ENCODE peak calls at places on chromosomes 3 and 15, in ten cellular contexts. K is H54; C is mammary epithelial cell; I is NCI-H510A treated with DMSO at 0.1 percent for 48 hours; A is HL-60; E is stimulated activated naive B cell treated with anti-CD40 and anti-IgM and Interleukin-4, amounts not matched to agents 10 μg/mL and 1 μg/mL and 100 μg/mL, for 72 hours; U is activated CD8-positive, alpha-beta memory T cell treated with anti-CD3 and anti-CD28 coated beads, Interleukin-2, amount 50 U/mL, for 48 hours; O is mucosa of gallbladder; S is BJ; D is activated CD4-positive, alpha-beta T cell treated with anti-CD3 and anti-CD28 coated beads, Interleukin-2, amount 50 U/mL, for 1 hour. W is an unnamed sample.

GRCh38 chr15:29925227-29926082 is 103.2 kb upstream of the TJP1 start:
- DNase-seq in K (peak; percentile 48), C (peak; percentile 93), I (peak; percentile 18), A (peak; percentile 28), E (no peak), U (peak; percentile 61), O (peak; percentile 23), S (no peak), D (peak; percentile 23), W (no peak)

GRCh38 chr3:159987291-159987711 is 1.3 kb upstream of the IL12A start:
- DNase-seq in K (no peak), C (peak; percentile 74), I (no peak), A (no peak), E (no peak), U (no peak), O (no peak), S (no peak), D (no peak), W (no peak)

GRCh38 chr3:43503067-43503728 is 118.6 kb downstream of the ANO10 start:
- DNase-seq in K (no peak), C (no peak), I (peak; percentile 22), A (no peak), E (no peak), U (no peak), O (no peak), S (no peak), D (no peak), W (no peak)

GRCh38 chr3:54042259-54042823 is 80.0 kb upstream of the CACNA2D3 start:
- DNase-seq in K (no peak), C (peak; percentile 77), I (no peak), A (no peak), E (no peak), U (no peak), O (peak; percentile 35), S (no peak), D (no peak), W (no peak)

GRCh38 chr3:7506606-7507180 is 645.8 kb downstream of the GRM7 start:
- DNase-seq in K (no peak), C (peak; percentile 15), I (no peak), A (no peak), E (no peak), U (no peak), O (no peak), S (no peak), D (no peak), W (no peak)

GRCh38 chr15:40069178-40070165 is 30.5 kb upstream of the SRP14 start:
- DNase-seq in K (peak; percentile 88), C (peak; percentile 39), I (peak; percentile 91), A (peak; percentile 51), E (peak; percentile 65), U (no peak), O (peak; percentile 96), S (no peak), D (no peak), W (no peak)

GRCh38 chr15:33243869-33244268 is 49.4 kb upstream of the FMN1 start:
- DNase-seq in K (no peak), C (peak; percentile 89), I (no peak), A (no peak), E (no peak), U (no peak), O (no peak), S (no peak), D (no peak), W (no peak)

GRCh38 chr15:90221251-90221900 is 12.4 kb downstream of the CIB1 start:
- DNase-seq in K (peak; percentile 65), C (no peak), I (peak; percentile 34), A (peak; percentile 68), E (no peak), U (peak; percentile 68), O (peak; percentile 75), S (no peak), D (no peak), W (peak; percentile 56)

GRCh38 chr3:172305552-172305951 is 142.7 kb downstream of the GHSR start:
- DNase-seq in K (peak; percentile 41), C (peak; percentile 87), I (no peak), A (no peak), E (no peak), U (no peak), O (peak; percentile 65), S (no peak), D (no peak), W (no peak)

GRCh38 chr3:64859625-64860590 is 172.1 kb upstream of the ADAMTS9 start:
- DNase-seq in K (no peak), C (no peak), I (no peak), A (no peak), E (no peak), U (no peak), O (no peak), S (peak; percentile 31), D (no peak), W (no peak)

GRCh38 chr15:39429898-39430357 is 151.0 kb upstream of the THBS1 start:
- DNase-seq in K (peak; percentile 7), C (peak; percentile 74), I (no peak), A (no peak), E (no peak), U (no peak), O (no peak), S (peak; percentile 74), D (no peak), W (no peak)

GRCh38 chr3:14225421-14225820 is 46.8 kb downstream of the LSM3 start:
- DNase-seq in K (no peak), C (no peak), I (no peak), A (peak; percentile 39), E (no peak), U (no peak), O (no peak), S (no peak), D (no peak), W (no peak)

GRCh38 chr15:39433351-39433750 is 147.5 kb upstream of the THBS1 start:
- DNase-seq in K (no peak), C (no peak), I (no peak), A (peak; percentile 77), E (no peak), U (no peak), O (no peak), S (no peak), D (no peak), W (no peak)

GRCh38 chr15:35963316-35963715 is 417.4 kb upstream of the DPH6 start:
- DNase-seq in K (no peak), C (no peak), I (no peak), A (no peak), E (no peak), U (no peak), O (no peak), S (no peak), D (no peak), W (no peak)

GRCh38 chr15:45729146-45729545 is 94.3 kb downstream of the SQOR start:
- DNase-seq in K (peak; percentile 13), C (peak; percentile 65), I (no peak), A (no peak), E (no peak), U (no peak), O (no peak), S (no peak), D (no peak), W (no peak)

GRCh38 chr3:52132930-52133329 is 21.3 kb downstream of the POC1A start:
- DNase-seq in K (no peak), C (no peak), I (no peak), A (no peak), E (no peak), U (no peak), O (no peak), S (no peak), D (no peak), W (no peak)

GRCh38 chr3:159486580-159486979 is 502.1 kb upstream of the IL12A start:
- DNase-seq in K (no peak), C (peak; percentile 11), I (no peak), A (no peak), E (no peak), U (no peak), O (no peak), S (no peak), D (no peak), W (no peak)

GRCh38 chr3:33035596-33035995 is 61.4 kb downstream of the GLB1 start:
- DNase-seq in K (peak; percentile 24), C (peak; percentile 38), I (no peak), A (no peak), E (no peak), U (no peak), O (no peak), S (peak; percentile 4), D (no peak), W (peak; percentile 5)

GRCh38 chr3:152419748-152420147 is 151.0 kb downstream of the MBNL1 start:
- DNase-seq in K (no peak), C (no peak), I (no peak), A (no peak), E (no peak), U (no peak), O (no peak), S (no peak), D (no peak), W (no peak)

GRCh38 chr3:188595890-188596376 is 442.0 kb downstream of the LPP start:
- DNase-seq in K (no peak), C (peak; percentile 75), I (no peak), A (no peak), E (no peak), U (no peak), O (no peak), S (peak; percentile 74), D (no peak), W (no peak)

GRCh38 chr3:127988770-127989518 is 63.3 kb upstream of the SEC61A1 start:
- DNase-seq in K (no peak), C (no peak), I (no peak), A (no peak), E (no peak), U (no peak), O (no peak), S (peak; percentile 16), D (no peak), W (no peak)

GRCh38 chr15:52738311-52738710 is 51.8 kb downstream of the ONECUT1 start:
- DNase-seq in K (no peak), C (no peak), I (no peak), A (no peak), E (no peak), U (no peak), O (no peak), S (no peak), D (no peak), W (no peak)

GRCh38 chr3:52518723-52519444 is 14.8 kb downstream of the NT5DC2 start:
- DNase-seq in K (no peak), C (no peak), I (no peak), A (no peak), E (no peak), U (no peak), O (no peak), S (no peak), D (no peak), W (no peak)

GRCh38 chr15:62390793-62391543 is 225.9 kb upstream of the C2CD4B start:
- DNase-seq in K (no peak), C (peak; percentile 56), I (peak; percentile 31), A (peak; percentile 46), E (peak; percentile 2), U (peak; percentile 69), O (peak; percentile 21), S (no peak), D (peak; percentile 2), W (no peak)

GRCh38 chr3:14853280-14853956 is 34.7 kb downstream of the FGD5 start:
- DNase-seq in K (no peak), C (no peak), I (no peak), A (no peak), E (no peak), U (no peak), O (no peak), S (no peak), D (no peak), W (no peak)

GRCh38 chr3:36461588-36461987 is 81.3 kb downstream of the STAC start:
- DNase-seq in K (no peak), C (peak; percentile 14), I (no peak), A (no peak), E (no peak), U (no peak), O (no peak), S (peak; percentile 54), D (no peak), W (peak; percentile 53)

GRCh38 chr3:65851827-65852226 is 186.9 kb downstream of the MAGI1 start:
- DNase-seq in K (no peak), C (no peak), I (no peak), A (no peak), E (no peak), U (no peak), O (no peak), S (no peak), D (no peak), W (peak; percentile 82)

GRCh38 chr3:143134446-143134845 is 14.9 kb downstream of the CHST2 start:
- DNase-seq in K (no peak), C (no peak), I (peak; percentile 27), A (no peak), E (no peak), U (no peak), O (no peak), S (no peak), D (no peak), W (no peak)

W was measured in AG04449.